ENCODE peak calls at places on chromosomes 3 and 15, in seven cellular contexts. One of them, this sample, is unnamed.

GRCh38 chr3:111338059-111338698 is 203.8 kb upstream of the CD96 start:
- DNase-seq in AG09319: peak
- DNase-seq in neural crest cell: peak
- DNase-seq in cardiac fibroblast: peak
- DNase-seq in B cell: peak
- DNase-seq in right lobe of liver: no peak
- DNase-seq in endothelial cell: peak
- DNase-seq in this sample: peak

GRCh38 chr15:81939604-81940440 is 106.0 kb downstream of the MEX3B start:
- DNase-seq in AG09319: no peak
- DNase-seq in neural crest cell: peak
- DNase-seq in cardiac fibroblast: peak
- DNase-seq in B cell: peak
- DNase-seq in right lobe of liver: no peak
- DNase-seq in endothelial cell: peak
- DNase-seq in this sample: peak

GRCh38 chr3:77296527-77296926 is 256.6 kb downstream of the ROBO2 start:
- DNase-seq in AG09319: no peak
- DNase-seq in neural crest cell: no peak
- DNase-seq in cardiac fibroblast: no peak
- DNase-seq in B cell: no peak
- DNase-seq in right lobe of liver: no peak
- DNase-seq in endothelial cell: no peak
- DNase-seq in this sample: no peak

GRCh38 chr15:74664028-74664616 is 31.7 kb downstream of the EDC3 start:
- DNase-seq in AG09319: no peak
- DNase-seq in neural crest cell: no peak
- DNase-seq in cardiac fibroblast: peak
- DNase-seq in B cell: no peak
- DNase-seq in right lobe of liver: peak
- DNase-seq in endothelial cell: no peak
- DNase-seq in this sample: peak

GRCh38 chr15:77525411-77525811 is 104.7 kb downstream of the HMG20A start:
- DNase-seq in AG09319: no peak
- DNase-seq in neural crest cell: no peak
- DNase-seq in cardiac fibroblast: no peak
- DNase-seq in B cell: no peak
- DNase-seq in right lobe of liver: peak
- DNase-seq in endothelial cell: no peak
- DNase-seq in this sample: no peak

GRCh38 chr15:90761629-90762028 is 44.5 kb downstream of the BLM start:
- DNase-seq in AG09319: no peak
- DNase-seq in neural crest cell: no peak
- DNase-seq in cardiac fibroblast: no peak
- DNase-seq in B cell: no peak
- DNase-seq in right lobe of liver: no peak
- DNase-seq in endothelial cell: no peak
- DNase-seq in this sample: no peak

GRCh38 chr3:66093981-66094380 is 55.3 kb upstream of the MAGI1 start:
- DNase-seq in AG09319: no peak
- DNase-seq in neural crest cell: no peak
- DNase-seq in cardiac fibroblast: no peak
- DNase-seq in B cell: no peak
- DNase-seq in right lobe of liver: no peak
- DNase-seq in endothelial cell: no peak
- DNase-seq in this sample: no peak

GRCh38 chr15:58083526-58083925 is 18.0 kb upstream of the ALDH1A2 start:
- DNase-seq in AG09319: no peak
- DNase-seq in neural crest cell: no peak
- DNase-seq in cardiac fibroblast: no peak
- DNase-seq in B cell: no peak
- DNase-seq in right lobe of liver: no peak
- DNase-seq in endothelial cell: no peak
- DNase-seq in this sample: no peak

GRCh38 chr3:193693774-193694173 is 100.8 kb downstream of the OPA1 start:
- DNase-seq in AG09319: no peak
- DNase-seq in neural crest cell: no peak
- DNase-seq in cardiac fibroblast: no peak
- DNase-seq in B cell: peak
- DNase-seq in right lobe of liver: no peak
- DNase-seq in endothelial cell: no peak
- DNase-seq in this sample: no peak

GRCh38 chr15:93331545-93332117 is 242.6 kb upstream of the RGMA start:
- DNase-seq in AG09319: no peak
- DNase-seq in neural crest cell: no peak
- DNase-seq in cardiac fibroblast: no peak
- DNase-seq in B cell: no peak
- DNase-seq in right lobe of liver: no peak
- DNase-seq in endothelial cell: peak
- DNase-seq in this sample: no peak

GRCh38 chr3:44184319-44184953 is 57.2 kb upstream of the TOPAZ1 start:
- DNase-seq in AG09319: no peak
- DNase-seq in neural crest cell: no peak
- DNase-seq in cardiac fibroblast: no peak
- DNase-seq in B cell: no peak
- DNase-seq in right lobe of liver: no peak
- DNase-seq in endothelial cell: no peak
- DNase-seq in this sample: no peak

GRCh38 chr3:40969341-40969740 is 230.0 kb upstream of the CTNNB1 start:
- DNase-seq in AG09319: no peak
- DNase-seq in neural crest cell: no peak
- DNase-seq in cardiac fibroblast: no peak
- DNase-seq in B cell: no peak
- DNase-seq in right lobe of liver: no peak
- DNase-seq in endothelial cell: no peak
- DNase-seq in this sample: no peak

GRCh38 chr3:7917443-7918151 is 584.0 kb upstream of the LMCD1 start:
- DNase-seq in AG09319: no peak
- DNase-seq in neural crest cell: no peak
- DNase-seq in cardiac fibroblast: no peak
- DNase-seq in B cell: no peak
- DNase-seq in right lobe of liver: no peak
- DNase-seq in endothelial cell: no peak
- DNase-seq in this sample: no peak

GRCh38 chr3:156826896-156827882 is 1.0 kb downstream of the LEKR1 start:
- DNase-seq in AG09319: no peak
- DNase-seq in neural crest cell: no peak
- DNase-seq in cardiac fibroblast: no peak
- DNase-seq in B cell: no peak
- DNase-seq in right lobe of liver: no peak
- DNase-seq in endothelial cell: no peak
- DNase-seq in this sample: no peak

GRCh38 chr15:47685141-47685870 is 32.0 kb upstream of the SEMA6D start:
- DNase-seq in AG09319: no peak
- DNase-seq in neural crest cell: no peak
- DNase-seq in cardiac fibroblast: no peak
- DNase-seq in B cell: no peak
- DNase-seq in right lobe of liver: no peak
- DNase-seq in endothelial cell: no peak
- DNase-seq in this sample: peak

GRCh38 chr3:129481783-129482332 is 41.8 kb downstream of the IFT122 start:
- DNase-seq in AG09319: no peak
- DNase-seq in neural crest cell: no peak
- DNase-seq in cardiac fibroblast: peak
- DNase-seq in B cell: no peak
- DNase-seq in right lobe of liver: no peak
- DNase-seq in endothelial cell: no peak
- DNase-seq in this sample: peak

GRCh38 chr3:188734395-188734794 is 437.4 kb upstream of the TPRG1 start:
- DNase-seq in AG09319: no peak
- DNase-seq in neural crest cell: no peak
- DNase-seq in cardiac fibroblast: no peak
- DNase-seq in B cell: no peak
- DNase-seq in right lobe of liver: no peak
- DNase-seq in endothelial cell: no peak
- DNase-seq in this sample: peak

GRCh38 chr3:5806192-5806591 is 618.7 kb downstream of the EDEM1 start:
- DNase-seq in AG09319: no peak
- DNase-seq in neural crest cell: no peak
- DNase-seq in cardiac fibroblast: no peak
- DNase-seq in B cell: peak
- DNase-seq in right lobe of liver: no peak
- DNase-seq in endothelial cell: no peak
- DNase-seq in this sample: no peak

GRCh38 chr15:84749111-84749991 is 959 bp downstream of the ZNF592 start:
- DNase-seq in AG09319: no peak
- DNase-seq in neural crest cell: no peak
- DNase-seq in cardiac fibroblast: peak
- DNase-seq in B cell: peak
- DNase-seq in right lobe of liver: peak
- DNase-seq in endothelial cell: peak
- DNase-seq in this sample: peak

GRCh38 chr3:139718415-139718814 is 40.6 kb upstream of the NMNAT3 start:
- DNase-seq in AG09319: peak
- DNase-seq in neural crest cell: peak
- DNase-seq in cardiac fibroblast: peak
- DNase-seq in B cell: no peak
- DNase-seq in right lobe of liver: no peak
- DNase-seq in endothelial cell: peak
- DNase-seq in this sample: peak

GRCh38 chr3:170585008-170585936 is 603 bp downstream of the SLC7A14 start:
- DNase-seq in AG09319: no peak
- DNase-seq in neural crest cell: peak
- DNase-seq in cardiac fibroblast: no peak
- DNase-seq in B cell: no peak
- DNase-seq in right lobe of liver: peak
- DNase-seq in endothelial cell: peak
- DNase-seq in this sample: no peak

GRCh38 chr15:66630801-66631351 is 65.1 kb upstream of the LCTL start:
- DNase-seq in AG09319: no peak
- DNase-seq in neural crest cell: no peak
- DNase-seq in cardiac fibroblast: peak
- DNase-seq in B cell: no peak
- DNase-seq in right lobe of liver: peak
- DNase-seq in endothelial cell: no peak
- DNase-seq in this sample: no peak

GRCh38 chr3:9732753-9733115 is 1.2 kb downstream of the BRPF1 start:
- DNase-seq in AG09319: no peak
- DNase-seq in neural crest cell: no peak
- DNase-seq in cardiac fibroblast: no peak
- DNase-seq in B cell: no peak
- DNase-seq in right lobe of liver: no peak
- DNase-seq in endothelial cell: no peak
- DNase-seq in this sample: no peak
- TF ChIP-seq CTCF in AG09319: no peak
- TF ChIP-seq CTCF in neural crest cell: no peak
- TF ChIP-seq CTCF in cardiac fibroblast: no peak
- TF ChIP-seq CTCF in B cell: no peak
- TF ChIP-seq CTCF in right lobe of liver: no peak
- TF ChIP-seq CTCF in endothelial cell: no peak
- TF ChIP-seq CTCF in this sample: no peak

GRCh38 chr15:69031013-69032001 is 16.8 kb downstream of the NOX5 start:
- DNase-seq in AG09319: no peak
- DNase-seq in neural crest cell: peak
- DNase-seq in cardiac fibroblast: peak
- DNase-seq in B cell: peak
- DNase-seq in right lobe of liver: peak
- DNase-seq in endothelial cell: peak
- DNase-seq in this sample: peak
- TF ChIP-seq CTCF in AG09319: peak
- TF ChIP-seq CTCF in neural crest cell: peak
- TF ChIP-seq CTCF in cardiac fibroblast: peak
- TF ChIP-seq CTCF in B cell: peak
- TF ChIP-seq CTCF in right lobe of liver: no peak
- TF ChIP-seq CTCF in endothelial cell: peak
- TF ChIP-seq CTCF in this sample: peak

GRCh38 chr3:13027154-13027553 is 46.1 kb downstream of the IQSEC1 start:
- DNase-seq in AG09319: no peak
- DNase-seq in neural crest cell: no peak
- DNase-seq in cardiac fibroblast: no peak
- DNase-seq in B cell: no peak
- DNase-seq in right lobe of liver: peak
- DNase-seq in endothelial cell: peak
- DNase-seq in this sample: no peak
- TF ChIP-seq CTCF in AG09319: no peak
- TF ChIP-seq CTCF in neural crest cell: peak
- TF ChIP-seq CTCF in cardiac fibroblast: no peak
- TF ChIP-seq CTCF in B cell: no peak
- TF ChIP-seq CTCF in right lobe of liver: no peak
- TF ChIP-seq CTCF in endothelial cell: no peak
- TF ChIP-seq CTCF in this sample: no peak

DNA sequence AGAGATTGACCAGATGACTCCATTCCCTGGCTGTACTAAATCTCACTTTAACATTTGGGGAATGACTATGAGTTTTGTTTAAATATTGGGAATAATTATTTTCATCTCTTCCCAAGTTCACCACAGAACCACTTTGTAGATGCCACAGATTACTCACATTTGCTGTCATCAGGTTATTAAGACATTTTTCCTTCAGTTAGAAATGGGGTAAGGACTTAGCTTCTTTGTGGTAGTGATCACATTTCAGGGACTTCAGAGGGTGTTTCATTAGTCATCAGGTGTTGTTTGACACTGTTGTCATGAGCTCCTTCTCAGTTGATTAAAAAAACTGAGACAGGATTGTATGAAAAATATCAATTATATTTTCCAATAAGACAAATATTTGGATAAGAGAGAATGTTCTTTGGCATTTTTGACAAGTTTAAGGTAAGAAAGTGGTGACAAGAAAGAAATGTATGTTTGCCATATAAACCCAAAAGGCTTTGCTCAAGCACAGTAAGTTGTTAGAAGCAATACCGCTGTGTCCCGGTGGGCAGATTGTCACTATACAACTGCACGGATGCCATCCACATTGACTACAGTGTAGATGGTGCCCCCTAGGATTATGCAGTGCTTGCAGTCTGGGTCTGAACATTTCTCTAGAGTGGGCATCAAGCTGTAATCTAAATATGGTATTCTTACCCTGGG is 22.3 kb downstream of the FBXL2 start:
- DNase-seq in AG09319: peak
- DNase-seq in neural crest cell: no peak
- DNase-seq in cardiac fibroblast: peak
- DNase-seq in B cell: no peak
- DNase-seq in right lobe of liver: no peak
- DNase-seq in endothelial cell: no peak
- DNase-seq in this sample: peak
- TF ChIP-seq CTCF in AG09319: no peak
- TF ChIP-seq CTCF in neural crest cell: no peak
- TF ChIP-seq CTCF in cardiac fibroblast: no peak
- TF ChIP-seq CTCF in B cell: no peak
- TF ChIP-seq CTCF in right lobe of liver: no peak
- TF ChIP-seq CTCF in endothelial cell: no peak
- TF ChIP-seq CTCF in this sample: no peak

GRCh38 chr15:96804754-96805153 is 474.3 kb downstream of the NR2F2 start:
- DNase-seq in AG09319: no peak
- DNase-seq in neural crest cell: no peak
- DNase-seq in cardiac fibroblast: no peak
- DNase-seq in B cell: no peak
- DNase-seq in right lobe of liver: no peak
- DNase-seq in endothelial cell: no peak
- DNase-seq in this sample: no peak
- TF ChIP-seq CTCF in AG09319: no peak
- TF ChIP-seq CTCF in neural crest cell: no peak
- TF ChIP-seq CTCF in cardiac fibroblast: no peak
- TF ChIP-seq CTCF in B cell: no peak
- TF ChIP-seq CTCF in right lobe of liver: no peak
- TF ChIP-seq CTCF in endothelial cell: no peak
- TF ChIP-seq CTCF in this sample: no peak

DNA sequence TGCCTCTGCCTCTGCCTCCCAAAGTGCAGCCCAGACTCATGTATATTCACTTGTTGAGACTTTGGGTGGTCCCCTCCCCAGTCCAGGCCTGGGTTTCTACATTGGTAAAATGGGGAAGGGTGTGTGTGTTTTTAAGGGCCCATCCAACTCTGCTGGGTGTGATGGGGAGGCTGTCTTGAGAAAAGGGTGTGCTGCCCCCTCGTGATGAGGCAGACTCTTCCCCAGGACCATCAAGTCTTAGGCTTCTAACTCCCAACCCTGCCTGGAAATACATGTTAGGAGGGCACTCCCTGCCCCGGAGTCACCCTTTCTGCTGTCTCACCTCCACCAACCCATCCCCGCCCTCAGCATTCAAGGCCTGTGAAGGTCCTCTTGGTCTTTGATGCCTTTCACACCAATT is 4.4 kb upstream of the PTPN23 start:
- DNase-seq in AG09319: no peak
- DNase-seq in neural crest cell: no peak
- DNase-seq in cardiac fibroblast: no peak
- DNase-seq in B cell: no peak
- DNase-seq in right lobe of liver: no peak
- DNase-seq in endothelial cell: no peak
- DNase-seq in this sample: no peak
- TF ChIP-seq CTCF in AG09319: no peak
- TF ChIP-seq CTCF in neural crest cell: no peak
- TF ChIP-seq CTCF in cardiac fibroblast: no peak
- TF ChIP-seq CTCF in B cell: no peak
- TF ChIP-seq CTCF in right lobe of liver: no peak
- TF ChIP-seq CTCF in endothelial cell: no peak
- TF ChIP-seq CTCF in this sample: no peak

This sample was measured in fibroblast of villous mesenchyme.